ENCODE peak calls at places on chromosomes 1 and 21, in nine cellular contexts. K is uterus, F is kidney, T is GM23338, G is lower leg skin, W is AG10803, N is cardiac fibroblast, J is psoas muscle, S is astrocyte of the spinal cord. O is an unnamed sample.

GRCh38 chr1:66533804-66534745 is at the start of gene SGIP1:
- DNase-seq in K (peak), F (peak), T (peak), G (peak), W (peak), N (peak), J (peak), S (peak), O (peak)

GRCh38 chr1:240936911-240937668 is 325.1 kb upstream of the GREM2 start:
- DNase-seq in K (no peak), F (no peak), T (peak), G (no peak), W (no peak), N (no peak), J (no peak), S (no peak), O (no peak)

GRCh38 chr1:93613895-93614294 is 67.7 kb downstream of the BCAR3 start:
- DNase-seq in K (peak), F (no peak), T (no peak), G (peak), W (peak), N (peak), J (no peak), S (no peak), O (peak)

GRCh38 chr1:32181563-32181962 is 2.1 kb downstream of the TXLNA start:
- DNase-seq in K (no peak), F (no peak), T (no peak), G (no peak), W (no peak), N (no peak), J (no peak), S (no peak), O (no peak)

GRCh38 chr1:191963781-191964455 is 194.3 kb upstream of the RGS18 start:
- DNase-seq in K (no peak), F (no peak), T (no peak), G (no peak), W (no peak), N (no peak), J (no peak), S (peak), O (no peak)

GRCh38 chr1:33460947-33461629 is 11.4 kb upstream of the ZSCAN20 start:
- DNase-seq in K (no peak), F (no peak), T (no peak), G (no peak), W (no peak), N (no peak), J (no peak), S (no peak), O (no peak)

GRCh38 chr1:21541835-21542234 is 32.6 kb downstream of the ALPL start:
- DNase-seq in K (no peak), F (no peak), T (no peak), G (no peak), W (peak), N (peak), J (peak), S (peak), O (peak)

GRCh38 chr1:55363261-55363660 is 148.1 kb upstream of the USP24 start:
- DNase-seq in K (no peak), F (no peak), T (no peak), G (no peak), W (peak), N (peak), J (no peak), S (peak), O (peak)

GRCh38 chr1:67679691-67680090 is 5.3 kb upstream of the GADD45A start:
- DNase-seq in K (no peak), F (no peak), T (no peak), G (no peak), W (peak), N (no peak), J (no peak), S (no peak), O (no peak)

GRCh38 chr1:198018529-198018928 is 101.4 kb downstream of the LHX9 start:
- DNase-seq in K (no peak), F (no peak), T (no peak), G (no peak), W (peak), N (peak), J (no peak), S (peak), O (no peak)

GRCh38 chr1:61391730-61392129 is 309.4 kb downstream of the NFIA start:
- DNase-seq in K (no peak), F (no peak), T (no peak), G (no peak), W (no peak), N (no peak), J (no peak), S (no peak), O (no peak)

GRCh38 chr1:218485241-218485928 is 140.2 kb downstream of the TGFB2 start:
- DNase-seq in K (no peak), F (no peak), T (no peak), G (no peak), W (no peak), N (no peak), J (no peak), S (no peak), O (no peak)

GRCh38 chr1:84143796-84144565 is at the start of gene PRKACB:
- DNase-seq in K (no peak), F (no peak), T (no peak), G (no peak), W (peak), N (peak), J (no peak), S (peak), O (peak)

GRCh38 chr21:31557421-31557955 is 102.0 kb upstream of the SOD1 start:
- DNase-seq in K (no peak), F (peak), T (peak), G (no peak), W (no peak), N (no peak), J (no peak), S (no peak), O (no peak)

GRCh38 chr1:214029796-214030195 is 42.0 kb downstream of the PROX1 start:
- DNase-seq in K (no peak), F (no peak), T (peak), G (no peak), W (peak), N (peak), J (no peak), S (peak), O (no peak)

GRCh38 chr1:231062500-231063270 is 22.6 kb upstream of the FAM89A start:
- DNase-seq in K (no peak), F (no peak), T (no peak), G (no peak), W (no peak), N (no peak), J (no peak), S (peak), O (peak)

GRCh38 chr1:65958561-65959350 is 166.1 kb downstream of the PDE4B start:
- DNase-seq in K (no peak), F (no peak), T (peak), G (no peak), W (peak), N (peak), J (peak), S (peak), O (peak)

GRCh38 chr1:151994956-151995355 is 1.3 kb upstream of the S100A10 start:
- DNase-seq in K (peak), F (no peak), T (peak), G (peak), W (peak), N (peak), J (peak), S (peak), O (peak)

GRCh38 chr1:151992345-151993083 is 1.1 kb downstream of the S100A10 start:
- DNase-seq in K (peak), F (peak), T (peak), G (peak), W (peak), N (peak), J (peak), S (peak), O (peak)

GRCh38 chr1:151991663-151992344 is 1.9 kb downstream of the S100A10 start:
- DNase-seq in K (no peak), F (no peak), T (no peak), G (no peak), W (no peak), N (peak), J (no peak), S (no peak), O (no peak)

GRCh38 chr1:151993734-151994496 is at the start of gene S100A10:
- DNase-seq in K (peak), F (peak), T (peak), G (peak), W (peak), N (peak), J (peak), S (peak), O (peak)

GRCh38 chr1:151993084-151993733 is 450 bp downstream of the S100A10 start:
- DNase-seq in K (peak), F (peak), T (peak), G (no peak), W (no peak), N (peak), J (peak), S (no peak), O (no peak)
- TF ChIP-seq CTCF in K (no peak), F (no peak), T (no peak), G (no peak), W (no peak), N (no peak), J (no peak), S (no peak), O (no peak)

GRCh38 chr1:119675349-119676343 is 27.6 kb upstream of the ZNF697 start:
- DNase-seq in K (peak), F (no peak), T (peak), G (peak), W (peak), N (peak), J (peak), S (peak), O (peak)

GRCh38 chr1:119674835-119675289 is 26.8 kb upstream of the ZNF697 start:
- DNase-seq in K (peak), F (no peak), T (peak), G (no peak), W (peak), N (peak), J (peak), S (peak), O (peak)

GRCh38 chr1:119676571-119677206 is 28.6 kb upstream of the ZNF697 start:
- DNase-seq in K (peak), F (no peak), T (peak), G (peak), W (no peak), N (peak), J (peak), S (no peak), O (no peak)

GRCh38 chr1:119673171-119673940 is 25.3 kb upstream of the ZNF697 start:
- DNase-seq in K (no peak), F (no peak), T (no peak), G (no peak), W (peak), N (peak), J (no peak), S (peak), O (peak)

GRCh38 chr1:119674110-119674509 is 26.0 kb upstream of the ZNF697 start:
- DNase-seq in K (no peak), F (no peak), T (peak), G (no peak), W (peak), N (peak), J (no peak), S (no peak), O (peak)
- H3K4me3 ChIP-seq in K (no peak), F (no peak), T (peak), G (no peak), W (no peak), N (no peak), J (no peak), S (no peak), O (no peak)

GRCh38 chr1:26306290-26307221 is at the start of gene UBXN11:
- DNase-seq in K (peak), F (peak), T (peak), G (peak), W (peak), N (peak), J (peak), S (peak), O (peak)
- TF ChIP-seq CTCF in K (no peak), F (no peak), T (no peak), G (no peak), W (no peak), N (no peak), J (no peak), S (no peak), O (no peak)

GRCh38 chr1:169108897-169109560 is 2.5 kb downstream of the ATP1B1 start:
- DNase-seq in K (no peak), F (no peak), T (peak), G (no peak), W (no peak), N (peak), J (no peak), S (no peak), O (peak)
- H3K4me3 ChIP-seq in K (peak), F (peak), T (peak), G (peak), W (peak), N (peak), J (peak), S (peak), O (peak)

GRCh38 chr21:38794978-38795377 is 10.8 kb upstream of the ETS2 start:
- DNase-seq in K (no peak), F (peak), T (no peak), G (no peak), W (no peak), N (no peak), J (no peak), S (no peak), O (no peak)
- TF ChIP-seq CTCF in K (no peak), F (no peak), T (no peak), G (no peak), W (no peak), N (no peak), J (no peak), S (no peak), O (no peak)

DNA sequence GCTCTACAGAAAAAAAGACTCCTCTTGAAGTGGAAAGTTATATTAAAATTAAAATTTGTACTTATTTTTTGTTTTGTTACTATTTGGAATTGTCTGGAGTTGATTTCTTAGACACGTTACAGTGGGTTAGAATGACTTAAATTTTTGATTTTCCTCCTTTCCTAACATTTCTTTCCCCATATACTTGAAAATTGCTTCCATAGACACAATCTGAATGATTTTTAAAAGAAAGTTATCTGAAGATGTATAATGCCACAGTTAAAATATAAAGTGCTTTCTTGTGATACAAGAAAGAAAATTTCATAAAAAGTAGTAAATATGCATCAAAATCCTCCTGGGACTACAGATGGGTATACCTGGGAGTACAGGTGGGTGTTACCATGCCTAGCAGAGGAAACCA is 2.3 kb downstream of the HS2ST1 start:
- DNase-seq in K (no peak), F (no peak), T (no peak), G (no peak), W (no peak), N (no peak), J (no peak), S (no peak), O (no peak)
- H3K4me3 ChIP-seq in K (no peak), F (no peak), T (no peak), G (no peak), W (no peak), N (no peak), J (no peak), S (no peak), O (no peak)

DNA sequence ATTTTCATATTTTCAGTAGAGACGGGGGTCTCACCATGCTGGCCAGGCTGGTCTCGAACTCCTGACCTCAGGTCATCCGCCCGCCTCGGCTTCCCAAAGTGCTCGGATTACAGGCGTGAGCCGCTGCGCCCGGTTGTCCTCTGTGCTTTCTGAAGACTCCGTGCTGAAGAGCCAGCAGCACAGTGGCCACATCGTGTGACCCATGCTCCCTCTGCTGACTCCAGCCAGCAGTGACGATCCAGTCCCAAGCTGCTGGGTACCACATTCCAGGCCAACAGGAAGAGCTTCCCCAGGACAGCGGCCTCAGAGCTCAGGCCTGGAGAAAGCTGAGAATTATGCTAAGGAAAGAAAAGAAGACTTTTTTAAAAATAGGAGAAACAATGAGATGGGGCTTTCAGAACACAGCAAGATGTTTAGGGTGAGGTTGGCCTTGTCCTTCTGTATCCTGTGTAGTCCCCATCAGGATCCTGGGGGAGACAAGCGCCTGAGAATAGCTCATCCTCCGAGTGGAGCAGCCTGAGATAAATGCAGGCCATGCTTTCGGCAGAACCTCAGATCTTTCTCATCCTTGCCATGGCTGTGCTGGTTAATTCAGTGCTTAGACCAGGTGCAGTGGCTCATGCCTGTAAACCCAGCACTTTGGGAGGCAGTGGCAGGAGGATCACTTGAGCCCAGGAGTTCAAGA is 207.1 kb downstream of the SLC35F3 start:
- DNase-seq in K (no peak), F (peak), T (peak), G (no peak), W (peak), N (peak), J (no peak), S (peak), O (no peak)
- TF ChIP-seq CTCF in K (no peak), F (no peak), T (peak), G (no peak), W (no peak), N (no peak), J (no peak), S (peak), O (no peak)